ENCODE peak calls at places on chromosomes 4 and X, in seven cellular contexts. S is psoas muscle, V is lower lobe of right lung, M is AG04450, H is cardiac muscle cell, Q is endothelial cell of umbilical vein, A is OCI-LY7. J is an unnamed sample.

GRCh38 chr4:156109943-156110925 is 156.6 kb upstream of the CTSO start:
- DNase-seq in S (no peak), A (no peak), V (no peak), M (no peak), H (no peak), Q (peak), J (peak)

GRCh38 chr4:183721207-183722081 is 62.4 kb downstream of the TRAPPC11 start:
- DNase-seq in Q (peak), A (no peak), V (peak), M (no peak), S (peak), H (peak), J (no peak)

GRCh38 chr4:46254788-46255187 is 130.9 kb upstream of the GABRG1 start:
- DNase-seq in V (no peak), A (no peak), M (no peak), Q (no peak), H (no peak), S (no peak), J (peak)

GRCh38 chr4:157701695-157701994 is 471.2 kb downstream of the GASK1B start:
- DNase-seq in M (no peak), S (no peak), A (no peak), H (no peak), Q (no peak), V (no peak), J (no peak)

GRCh38 chr4:173252024-173252935 is 81.9 kb downstream of the HMGB2 start:
- DNase-seq in Q (peak), A (peak), V (no peak), M (peak), S (peak), H (peak), J (peak)

GRCh38 chrX:134513091-134513490 is 53.1 kb downstream of the HPRT1 start:
- DNase-seq in H (no peak), Q (no peak), M (no peak), S (no peak), A (no peak), V (no peak), J (no peak)

GRCh38 chrX:110180176-110180927 is 137.5 kb downstream of the AMMECR1 start:
- DNase-seq in H (no peak), A (no peak), M (peak), S (no peak), Q (peak), V (no peak), J (peak)

GRCh38 chrX:103197721-103198306 is 17.1 kb upstream of the BEX4 start:
- DNase-seq in V (no peak), S (no peak), Q (peak), H (no peak), A (no peak), M (no peak), J (no peak)

GRCh38 chr4:25879991-25880641 is 17.3 kb upstream of the SEL1L3 start:
- DNase-seq in Q (no peak), S (no peak), H (no peak), V (no peak), A (peak), M (no peak), J (peak)

GRCh38 chr4:19983072-19983471 is 268.6 kb upstream of the SLIT2 start:
- DNase-seq in V (no peak), H (no peak), S (no peak), Q (peak), M (peak), A (no peak), J (peak)

GRCh38 chr4:56817840-56818491 is 3.5 kb downstream of the SPINK2 start:
- DNase-seq in V (no peak), H (no peak), Q (no peak), S (no peak), M (no peak), A (no peak), J (no peak)

GRCh38 chrX:153476628-153477027 is 6.3 kb upstream of the HAUS7 start:
- DNase-seq in V (no peak), Q (peak), M (no peak), H (no peak), A (no peak), S (peak), J (no peak)

GRCh38 chr4:160026720-160027119 is 923.8 kb downstream of the RAPGEF2 start:
- DNase-seq in A (no peak), V (no peak), Q (no peak), S (no peak), M (no peak), H (peak), J (no peak)

GRCh38 chr4:182145360-182145905 is 97.8 kb upstream of the TENM3 start:
- DNase-seq in M (no peak), S (no peak), H (no peak), Q (no peak), A (no peak), V (no peak), J (no peak)

GRCh38 chrX:14698770-14699169 is 169.4 kb downstream of the GLRA2 start:
- DNase-seq in Q (no peak), S (no peak), V (no peak), A (no peak), H (no peak), M (no peak), J (no peak)

GRCh38 chr4:184163813-184164212 is 53.9 kb downstream of the ENPP6 start:
- DNase-seq in V (peak), A (peak), S (no peak), H (peak), M (no peak), Q (peak), J (no peak)

GRCh38 chr4:118059397-118059796 is 25.1 kb downstream of the NDST3 start:
- DNase-seq in S (no peak), V (no peak), M (no peak), Q (no peak), H (no peak), A (no peak), J (no peak)

GRCh38 chr4:1460967-1461868 is 55.0 kb upstream of the NKX1-1 start:
- DNase-seq in Q (no peak), H (no peak), V (peak), A (no peak), M (no peak), S (no peak), J (no peak)

GRCh38 chrX:33339219-33339618 is 127.9 kb upstream of the DMD start:
- DNase-seq in Q (no peak), S (no peak), A (no peak), H (peak), M (no peak), V (no peak), J (no peak)

GRCh38 chr4:26263165-26263564 is 57.6 kb upstream of the RBPJ start:
- DNase-seq in M (no peak), Q (no peak), H (no peak), S (no peak), V (no peak), A (peak), J (no peak)

GRCh38 chr4:106584590-106584989 is 216.0 kb upstream of the GIMD1 start:
- DNase-seq in Q (no peak), A (no peak), M (no peak), H (no peak), V (no peak), S (no peak), J (no peak)

GRCh38 chr4:92021203-92021602 is 282.6 kb upstream of the GRID2 start:
- DNase-seq in A (no peak), Q (no peak), V (no peak), M (no peak), H (no peak), S (no peak), J (no peak)
- H3K4me3 ChIP-seq in A (no peak), Q (no peak), V (no peak), M (no peak), H (no peak), S (no peak), J (no peak)

DNA sequence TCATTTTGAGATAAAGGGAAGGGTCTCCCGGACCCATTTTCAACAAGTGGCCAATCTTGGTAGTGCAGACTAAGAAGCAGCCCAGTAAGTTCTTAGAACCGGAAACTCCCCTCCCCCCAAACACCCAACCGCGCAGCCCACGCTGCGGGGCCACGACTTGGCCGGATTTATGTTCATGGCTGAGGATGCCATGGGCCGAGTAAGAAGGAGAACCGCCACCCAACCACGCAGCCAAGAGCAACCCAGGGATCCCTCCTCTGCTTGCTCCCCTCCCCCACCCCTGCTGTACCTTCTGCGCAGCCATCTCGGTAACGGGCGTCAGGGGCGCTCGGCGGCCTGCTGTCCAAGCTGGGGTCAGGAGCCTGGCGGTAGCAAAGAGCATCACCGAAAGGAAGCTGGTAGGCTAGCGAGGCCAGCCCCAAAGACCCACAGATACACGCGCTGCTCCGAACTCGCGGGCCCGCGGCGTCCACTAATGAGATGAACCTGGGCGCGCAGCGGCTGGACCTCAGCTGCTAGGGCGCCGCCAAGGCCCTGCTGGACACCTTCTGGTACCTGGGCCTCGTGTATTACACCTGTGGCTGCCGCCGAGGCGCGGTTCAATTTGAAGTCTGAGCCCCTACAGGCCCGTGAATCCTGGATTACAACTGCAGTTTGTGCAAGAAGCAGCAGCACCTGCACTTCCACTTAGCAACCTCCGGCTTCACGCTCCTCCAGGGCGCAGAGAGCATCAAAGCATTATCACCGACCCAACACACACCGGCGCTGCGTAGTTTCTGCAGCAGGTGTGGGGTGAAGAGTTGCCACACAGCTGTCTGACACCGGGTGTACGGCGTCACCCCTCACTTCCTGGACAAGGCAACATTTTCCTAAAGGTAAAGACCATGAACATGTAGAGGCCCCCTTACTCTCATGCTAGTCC is 63.4 kb downstream of the NUDT10 start:
- DNase-seq in M (no peak), H (peak), V (peak), A (peak), S (no peak), Q (no peak), J (no peak)
- H3K4me3 ChIP-seq in M (peak), H (peak), V (peak), A (peak), S (peak), Q (no peak), J (peak)

GRCh38 chr4:6694177-6694901 is 661 bp downstream of the S100P start:
- DNase-seq in H (no peak), Q (peak), S (no peak), M (no peak), A (no peak), V (no peak), J (no peak)
- H3K4me3 ChIP-seq in H (no peak), Q (no peak), S (no peak), M (no peak), A (no peak), V (no peak), J (no peak)

DNA sequence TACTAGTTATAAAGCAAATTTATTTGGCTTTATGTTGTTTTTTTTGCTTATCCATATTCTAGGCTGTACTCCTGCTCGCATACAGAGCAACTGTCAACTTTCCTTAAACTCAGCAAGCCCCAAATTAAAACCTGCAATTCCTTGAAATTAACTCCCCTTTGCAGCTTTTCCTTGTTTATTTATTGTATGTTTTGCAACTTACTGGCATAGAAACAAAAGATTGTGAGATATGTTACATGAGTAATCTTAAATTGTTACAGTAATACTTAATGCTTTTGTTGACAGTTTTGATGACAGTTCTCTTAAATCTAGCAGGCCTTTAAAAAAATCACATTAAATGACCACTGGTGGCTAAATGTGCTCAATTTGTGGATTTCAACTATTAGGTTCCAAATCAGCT is 4.5 kb downstream of the DDX3X start:
- DNase-seq in V (no peak), M (no peak), S (no peak), A (no peak), Q (no peak), H (no peak), J (no peak)
- H3K4me3 ChIP-seq in V (peak), M (peak), S (peak), A (peak), Q (no peak), H (no peak), J (no peak)

GRCh38 chr4:10032625-10033024 is 11.3 kb upstream of the SLC2A9 start:
- DNase-seq in S (no peak), M (no peak), H (no peak), V (no peak), A (no peak), Q (no peak), J (no peak)
- H3K4me3 ChIP-seq in S (no peak), M (no peak), H (no peak), V (no peak), A (no peak), Q (no peak), J (no peak)

DNA sequence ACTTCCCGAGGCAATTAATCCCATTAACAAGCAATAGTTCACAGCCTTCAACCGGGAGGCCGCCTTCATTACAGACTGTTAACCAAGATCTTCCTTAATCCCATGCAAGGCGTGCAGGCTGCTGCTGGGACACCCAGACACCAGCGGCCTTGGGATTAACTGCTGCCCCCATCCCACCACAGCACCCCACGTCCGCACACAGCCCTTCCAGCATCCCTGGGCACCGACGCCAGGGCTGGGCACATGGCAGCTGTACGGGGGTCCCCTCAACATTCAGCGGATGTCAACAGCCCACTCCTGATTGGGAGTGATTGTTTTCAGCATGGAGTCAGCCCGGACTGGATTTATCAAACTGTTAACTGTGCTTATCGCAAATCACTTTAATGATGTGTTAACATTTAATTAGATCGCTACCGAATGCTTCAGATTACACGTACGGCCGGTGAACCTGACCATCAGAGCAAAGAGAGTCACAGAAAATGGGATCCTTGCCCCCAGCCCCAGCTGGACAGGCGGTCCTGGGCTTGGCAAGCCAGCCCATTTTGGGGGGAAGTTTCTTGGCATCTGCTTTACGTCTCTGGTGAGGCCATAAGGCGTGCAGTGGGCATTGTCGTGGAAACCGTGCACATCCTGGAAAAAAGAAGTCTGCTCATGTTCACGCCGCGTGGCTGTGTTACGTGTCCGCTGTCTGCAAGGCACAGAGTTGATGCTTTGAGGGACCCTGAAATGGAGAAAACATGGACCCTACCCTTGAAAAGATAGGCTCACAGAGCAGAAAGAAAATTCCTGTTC is 126.4 kb downstream of the HMX1 start:
- DNase-seq in M (no peak), A (no peak), V (peak), H (no peak), Q (no peak), S (no peak), J (no peak)
- H3K4me3 ChIP-seq in M (no peak), A (no peak), V (no peak), H (no peak), Q (no peak), S (no peak), J (no peak)

DNA sequence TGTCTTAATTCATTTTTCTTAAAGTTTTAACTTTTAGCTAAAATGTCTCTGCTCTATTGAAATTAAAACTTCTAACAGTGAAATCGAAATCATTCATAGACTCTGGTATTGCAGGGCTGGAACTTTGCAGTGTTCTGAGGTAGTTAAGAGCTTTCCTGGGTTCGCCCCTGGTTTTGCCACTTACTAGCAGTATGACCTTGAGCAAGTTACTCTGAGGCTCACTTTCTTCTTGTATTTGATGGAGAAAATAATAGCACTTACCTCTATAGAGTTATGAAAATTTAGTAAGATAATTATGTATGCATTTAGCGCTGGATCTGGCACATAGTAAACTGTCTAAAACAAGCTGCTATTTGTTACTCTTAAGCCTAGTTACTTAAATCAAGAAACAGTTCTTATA is 1.7 kb downstream of the SLAIN2 start:
- DNase-seq in Q (peak), H (peak), M (no peak), S (no peak), A (peak), V (no peak), J (no peak)
- H3K4me3 ChIP-seq in Q (peak), H (peak), M (peak), S (peak), A (peak), V (peak), J (peak)

GRCh38 chrX:16119353-16120220 is 3.8 kb upstream of the GRPR start:
- DNase-seq in Q (no peak), V (no peak), A (peak), H (no peak), S (no peak), M (no peak), J (no peak)
- H3K4me3 ChIP-seq in Q (no peak), V (no peak), A (peak), H (no peak), S (no peak), M (no peak), J (no peak)

GRCh38 chr4:87934973-87935372 is 40.5 kb upstream of the SPP1 start:
- DNase-seq in V (no peak), M (no peak), Q (no peak), S (no peak), A (no peak), H (no peak), J (no peak)
- H3K4me3 ChIP-seq in V (no peak), M (no peak), Q (no peak), S (no peak), A (no peak), H (no peak), J (no peak)

J was measured in skeletal muscle cell.